ENCODE peak calls at places on chromosomes 1 and 21, in eight cellular contexts. U is pancreas, D is psoas muscle, I is cardiac fibroblast, N is lower leg skin, L is GM10248, Q is left ventricle myocardium inferior, S is uterus. G is an unnamed sample.

GRCh38 chr21:36325373-36326010 is 5.5 kb downstream of the MORC3 start:
- DNase-seq in U (no peak), D (no peak), I (peak; percentile 48), N (no peak), L (no peak), Q (no peak), S (no peak), G (no peak)

GRCh38 chr1:113101588-113101987 is 28.6 kb downstream of the LRIG2 start:
- DNase-seq in U (no peak), D (no peak), I (peak; percentile 46), N (no peak), L (no peak), Q (no peak), S (no peak), G (no peak)

GRCh38 chr1:206890125-206890637 is 7.1 kb upstream of the IL24 start:
- DNase-seq in U (no peak), D (no peak), I (peak; percentile 79), N (no peak), L (no peak), Q (no peak), S (no peak), G (peak; percentile 51)

GRCh38 chr1:111738436-111739221 is 566 bp downstream of the INKA2 start:
- DNase-seq in U (peak; percentile 67), D (peak; percentile 73), I (peak; percentile 78), N (peak; percentile 52), L (peak; percentile 60), Q (peak; percentile 82), S (peak; percentile 78), G (peak; percentile 58)

GRCh38 chr1:167789501-167789900 is 67.7 kb downstream of the MPZL1 start:
- DNase-seq in U (no peak), D (no peak), I (peak; percentile 71), N (no peak), L (no peak), Q (no peak), S (no peak), G (peak; percentile 35)

GRCh38 chr1:24178404-24178803 is 8.7 kb downstream of the IFNLR1 start:
- DNase-seq in U (no peak), D (no peak), I (no peak), N (no peak), L (no peak), Q (no peak), S (no peak), G (no peak)

GRCh38 chr1:109392788-109393580 is 4.7 kb downstream of the SORT1 start:
- DNase-seq in U (peak; percentile 45), D (peak; percentile 60), I (peak; percentile 64), N (no peak), L (no peak), Q (peak; percentile 74), S (peak; percentile 50), G (peak; percentile 86)

GRCh38 chr1:119544165-119544762 is 37.3 kb downstream of the HSD3B1 start:
- DNase-seq in U (no peak), D (no peak), I (peak; percentile 7), N (no peak), L (no peak), Q (no peak), S (no peak), G (peak; percentile 19)

GRCh38 chr1:211490821-211491415 is 1.0 kb downstream of the RD3 start:
- DNase-seq in U (no peak), D (no peak), I (no peak), N (no peak), L (no peak), Q (no peak), S (no peak), G (no peak)

GRCh38 chr1:8097077-8097799 is 71.1 kb upstream of the ERRFI1 start:
- DNase-seq in U (no peak), D (no peak), I (peak; percentile 97), N (no peak), L (peak; percentile 55), Q (no peak), S (no peak), G (peak; percentile 93)

GRCh38 chr1:56360021-56360420 is 219.3 kb downstream of the PLPP3 start:
- DNase-seq in U (no peak), D (no peak), I (peak; percentile 20), N (no peak), L (no peak), Q (no peak), S (no peak), G (peak; percentile 10)

GRCh38 chr1:23010734-23011449 is 4.8 kb downstream of the TEX46 start:
- DNase-seq in U (no peak), D (no peak), I (peak; percentile 94), N (no peak), L (no peak), Q (no peak), S (no peak), G (peak; percentile 63)

GRCh38 chr1:234608720-234609527 is 1.1 kb downstream of the IRF2BP2 start:
- DNase-seq in U (no peak), D (peak; percentile 65), I (peak; percentile 50), N (no peak), L (peak; percentile 41), Q (peak; percentile 40), S (peak; percentile 50), G (peak; percentile 77)

GRCh38 chr21:46052703-46053651 is 44.9 kb upstream of the COL6A2 start:
- DNase-seq in U (no peak), D (no peak), I (peak; percentile 94), N (peak; percentile 40), L (no peak), Q (no peak), S (peak; percentile 46), G (peak; percentile 61)

GRCh38 chr1:202130275-202130646 is 7.5 kb downstream of the GPR37L1 start:
- DNase-seq in U (no peak), D (no peak), I (no peak), N (no peak), L (no peak), Q (no peak), S (no peak), G (no peak)

GRCh38 chr1:179709841-179710329 is 33.2 kb upstream of the FAM163A start:
- DNase-seq in U (peak; percentile 16), D (no peak), I (peak; percentile 92), N (no peak), L (no peak), Q (peak; percentile 32), S (peak; percentile 24), G (peak; percentile 87)

GRCh38 chr1:2111674-2112035 is 61.4 kb downstream of the PRKCZ start:
- DNase-seq in U (no peak), D (peak; percentile 1), I (no peak), N (no peak), L (no peak), Q (no peak), S (no peak), G (no peak)

GRCh38 chr1:200099040-200099439 is 71.5 kb downstream of the NR5A2 start:
- DNase-seq in U (no peak), D (no peak), I (peak; percentile 66), N (no peak), L (no peak), Q (peak; percentile 19), S (no peak), G (no peak)

GRCh38 chr1:246569248-246570238 is 3.3 kb downstream of the CNST start:
- DNase-seq in U (no peak), D (no peak), I (peak; percentile 70), N (no peak), L (no peak), Q (no peak), S (no peak), G (no peak)

GRCh38 chr1:93905734-93906133 is 3.5 kb downstream of the GCLM start:
- DNase-seq in U (no peak), D (no peak), I (peak; percentile 47), N (no peak), L (no peak), Q (no peak), S (no peak), G (peak; percentile 46)
- TF ChIP-seq CTCF in U (no peak), D (no peak), I (no peak), N (no peak), L (no peak), Q (no peak), S (no peak), G (no peak)

DNA sequence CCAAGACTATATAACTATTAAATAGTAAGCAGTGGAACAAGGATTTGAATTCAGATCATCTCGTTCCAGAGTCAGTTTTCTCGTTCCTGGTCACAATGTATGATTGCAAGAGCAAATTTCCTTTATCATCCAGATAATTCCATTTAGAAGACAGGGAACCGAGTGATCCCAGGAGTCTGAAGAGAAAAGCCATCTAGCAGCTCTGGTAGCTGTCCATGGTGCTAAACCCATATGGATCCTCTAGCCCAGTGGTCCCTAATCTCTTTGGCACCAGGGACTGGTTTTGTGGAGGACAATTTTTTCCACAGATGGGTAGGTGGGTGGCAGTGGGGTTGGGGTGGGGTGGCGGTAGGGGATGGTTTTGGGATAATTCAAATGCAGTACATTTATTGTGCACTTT is 229.4 kb downstream of the PTPRU start:
- DNase-seq in U (no peak), D (no peak), I (no peak), N (no peak), L (no peak), Q (no peak), S (no peak), G (peak; percentile 39)
- TF ChIP-seq CTCF in U (no peak), D (no peak), I (no peak), N (no peak), L (no peak), Q (no peak), S (no peak), G (no peak)

DNA sequence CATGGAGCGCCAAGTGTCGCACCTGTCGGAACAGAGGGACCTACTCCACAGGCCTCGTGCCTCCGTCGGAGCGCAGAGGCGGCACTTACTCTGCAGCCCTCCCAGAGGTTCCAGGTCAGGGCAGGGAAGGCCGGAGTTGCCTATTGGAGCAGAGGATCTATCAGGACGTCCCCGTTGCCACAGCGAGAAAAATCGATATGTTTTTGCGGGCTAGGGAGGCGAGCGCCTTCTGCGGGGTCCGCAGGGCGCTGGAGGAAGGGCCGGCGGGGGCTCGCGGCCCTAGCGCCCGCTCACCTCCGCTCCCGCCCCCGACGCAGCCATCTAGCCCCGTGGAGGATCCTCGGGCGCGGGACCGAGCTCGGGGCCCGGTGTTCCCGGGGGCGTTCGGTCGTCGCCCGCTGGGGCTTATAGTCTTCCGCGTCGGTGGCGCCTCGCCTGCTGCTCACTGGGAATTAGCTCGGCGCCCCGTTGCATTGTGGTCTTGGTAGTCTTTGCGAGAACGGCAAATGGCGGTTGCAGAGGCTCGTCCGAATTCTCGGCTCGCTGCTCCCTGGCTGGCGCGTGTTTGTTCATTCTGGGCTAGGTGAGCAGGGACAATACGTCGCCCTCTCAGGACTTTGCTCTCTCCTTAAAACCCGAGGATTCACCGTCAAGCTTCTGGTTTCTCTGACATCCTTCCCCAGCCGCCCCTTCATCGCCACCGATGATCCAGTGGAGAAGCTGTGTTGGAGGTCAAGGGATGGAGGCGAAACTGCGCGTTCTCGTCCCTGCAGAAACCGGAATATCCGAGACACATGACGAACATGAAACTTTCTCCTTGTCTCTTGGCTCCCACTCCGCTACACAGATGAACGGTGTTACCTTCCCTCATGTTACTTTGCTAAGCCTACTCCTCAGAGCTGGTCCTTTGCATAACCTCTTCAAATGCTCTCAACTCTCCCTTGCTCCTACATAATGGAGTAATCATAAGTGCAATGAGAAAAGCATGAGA is at the start of gene JTB:
- DNase-seq in U (peak; percentile 91), D (peak; percentile 89), I (peak; percentile 82), N (peak; percentile 88), L (peak; percentile 91), Q (peak; percentile 90), S (peak; percentile 86), G (peak; percentile 84)
- TF ChIP-seq CTCF in U (no peak), D (no peak), I (no peak), N (no peak), L (no peak), Q (peak; percentile 13), S (peak; percentile 25), G (no peak)

DNA sequence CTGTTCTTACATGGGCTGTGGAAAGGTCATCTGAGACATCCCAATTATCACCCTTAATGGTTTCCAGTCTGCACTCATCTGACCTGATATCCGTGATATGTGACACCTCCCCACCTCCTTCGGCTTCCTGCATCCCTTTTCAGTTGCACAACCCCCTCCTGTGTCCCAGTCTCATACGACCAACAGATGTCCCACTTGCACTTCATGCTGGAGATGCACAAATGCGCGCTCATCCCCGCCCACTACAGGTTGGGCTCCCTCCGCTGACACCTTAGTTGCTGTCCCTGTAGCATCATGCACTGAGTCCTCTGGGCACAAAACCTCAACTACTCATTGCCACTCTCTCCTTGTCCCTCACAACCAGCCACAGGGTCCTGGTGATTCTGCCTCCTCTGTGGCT is 94.4 kb downstream of the MIS18A start:
- DNase-seq in U (no peak), D (no peak), I (no peak), N (no peak), L (no peak), Q (no peak), S (no peak), G (no peak)
- TF ChIP-seq CTCF in U (no peak), D (no peak), I (no peak), N (no peak), L (no peak), Q (no peak), S (no peak), G (no peak)

G was measured in choroid plexus epithelial cell.